ENCODE peak calls at places on chromosomes 2 and 18, in five cellular contexts. One of them, this sample, is unnamed.

GRCh38 chr2:10777111-10777841 is 35.3 kb downstream of the PDIA6 start:
- DNase-seq in caudate nucleus: no peak
- DNase-seq in HT1080: no peak
- DNase-seq in left colon: no peak
- DNase-seq in SJSA1: no peak
- DNase-seq in this sample: no peak

GRCh38 chr2:169839954-169840746 is 12.9 kb downstream of the UBR3 start:
- DNase-seq in caudate nucleus: no peak
- DNase-seq in HT1080: no peak
- DNase-seq in left colon: no peak
- DNase-seq in SJSA1: no peak
- DNase-seq in this sample: no peak

GRCh38 chr2:47321411-47322031 is 81.4 kb upstream of the MSH2 start:
- DNase-seq in caudate nucleus: peak
- DNase-seq in HT1080: no peak
- DNase-seq in left colon: no peak
- DNase-seq in SJSA1: peak
- DNase-seq in this sample: no peak

GRCh38 chr18:48405108-48405507 is 4.1 kb downstream of the ZBTB7C start:
- DNase-seq in caudate nucleus: no peak
- DNase-seq in HT1080: peak
- DNase-seq in left colon: no peak
- DNase-seq in SJSA1: peak
- DNase-seq in this sample: no peak

GRCh38 chr18:13400636-13401315 is 182.2 kb downstream of the LDLRAD4 start:
- DNase-seq in caudate nucleus: no peak
- DNase-seq in HT1080: no peak
- DNase-seq in left colon: no peak
- DNase-seq in SJSA1: no peak
- DNase-seq in this sample: no peak

GRCh38 chr2:1717129-1717528 is 27.2 kb downstream of the PXDN start:
- DNase-seq in caudate nucleus: no peak
- DNase-seq in HT1080: peak
- DNase-seq in left colon: no peak
- DNase-seq in SJSA1: peak
- DNase-seq in this sample: peak

GRCh38 chr18:70074091-70074490 is 126.4 kb upstream of the CD226 start:
- DNase-seq in caudate nucleus: no peak
- DNase-seq in HT1080: no peak
- DNase-seq in left colon: no peak
- DNase-seq in SJSA1: no peak
- DNase-seq in this sample: no peak

GRCh38 chr2:167954500-167954899 is 292.9 kb downstream of the STK39 start:
- DNase-seq in caudate nucleus: no peak
- DNase-seq in HT1080: no peak
- DNase-seq in left colon: no peak
- DNase-seq in SJSA1: no peak
- DNase-seq in this sample: no peak

GRCh38 chr18:14905979-14906378 is 158.0 kb downstream of the ANKRD30B start:
- DNase-seq in caudate nucleus: no peak
- DNase-seq in HT1080: no peak
- DNase-seq in left colon: no peak
- DNase-seq in SJSA1: no peak
- DNase-seq in this sample: no peak

GRCh38 chr2:86793752-86794151 is 3.0 kb upstream of the CD8A start:
- DNase-seq in caudate nucleus: no peak
- DNase-seq in HT1080: no peak
- DNase-seq in left colon: no peak
- DNase-seq in SJSA1: no peak
- DNase-seq in this sample: no peak

GRCh38 chr2:203713381-203713780 is 6.9 kb downstream of the CD28 start:
- DNase-seq in caudate nucleus: no peak
- DNase-seq in HT1080: no peak
- DNase-seq in left colon: no peak
- DNase-seq in SJSA1: no peak
- DNase-seq in this sample: no peak

GRCh38 chr2:193990868-193991267 is 1666.2 kb upstream of the SLC39A10 start:
- DNase-seq in caudate nucleus: no peak
- DNase-seq in HT1080: no peak
- DNase-seq in left colon: no peak
- DNase-seq in SJSA1: no peak
- DNase-seq in this sample: no peak

GRCh38 chr2:218345491-218346176 is 11.0 kb upstream of the CATIP start:
- DNase-seq in caudate nucleus: no peak
- DNase-seq in HT1080: no peak
- DNase-seq in left colon: no peak
- DNase-seq in SJSA1: no peak
- DNase-seq in this sample: peak

GRCh38 chr2:23617167-23617787 is 232.3 kb downstream of the KLHL29 start:
- DNase-seq in caudate nucleus: peak
- DNase-seq in HT1080: no peak
- DNase-seq in left colon: peak
- DNase-seq in SJSA1: no peak
- DNase-seq in this sample: peak

GRCh38 chr2:180366481-180366880 is 359.4 kb upstream of the CWC22 start:
- DNase-seq in caudate nucleus: no peak
- DNase-seq in HT1080: no peak
- DNase-seq in left colon: no peak
- DNase-seq in SJSA1: no peak
- DNase-seq in this sample: no peak

GRCh38 chr18:76847926-76848325 is 25.6 kb downstream of the ZNF236 start:
- DNase-seq in caudate nucleus: no peak
- DNase-seq in HT1080: no peak
- DNase-seq in left colon: no peak
- DNase-seq in SJSA1: no peak
- DNase-seq in this sample: no peak

GRCh38 chr18:58208207-58208944 is 164.3 kb downstream of the NEDD4L start:
- DNase-seq in caudate nucleus: no peak
- DNase-seq in HT1080: no peak
- DNase-seq in left colon: no peak
- DNase-seq in SJSA1: peak
- DNase-seq in this sample: no peak

GRCh38 chr2:180753809-180754761 is 226.3 kb upstream of the UBE2E3 start:
- DNase-seq in caudate nucleus: no peak
- DNase-seq in HT1080: peak
- DNase-seq in left colon: no peak
- DNase-seq in SJSA1: no peak
- DNase-seq in this sample: no peak

GRCh38 chr2:1644427-1644826 is 99.9 kb downstream of the PXDN start:
- DNase-seq in caudate nucleus: no peak
- DNase-seq in HT1080: no peak
- DNase-seq in left colon: peak
- DNase-seq in SJSA1: no peak
- DNase-seq in this sample: no peak

This sample was measured in prostate gland.